ENCODE peak calls at places on chromosome 15, in seven cellular contexts. Y is H9, W is neuronal stem cell, M is IMR-90, B is mesenchymal stem cell, V is H1, H is trophoblast cell. S is an unnamed sample.

GRCh38 chr15:84725001-84725491 is 9.1 kb upstream of the SEC11A start:
- DNase-seq in Y (no peak), W (no peak), M (peak; percentile 15), B (no peak), V (no peak), H (peak; percentile 91), S (peak; percentile 77)

GRCh38 chr15:50141856-50142255 is 22.8 kb upstream of the ATP8B4 start:
- DNase-seq in Y (no peak), W (no peak), M (no peak), B (no peak), V (no peak), H (no peak), S (no peak)

GRCh38 chr15:70923311-70924080 is 30.9 kb downstream of the LRRC49 start:
- DNase-seq in Y (no peak), W (no peak), M (peak; percentile 19), B (no peak), V (no peak), H (no peak), S (no peak)

GRCh38 chr15:66654718-66655375 is 47.2 kb upstream of the SMAD6 start:
- DNase-seq in Y (no peak), W (no peak), M (no peak), B (no peak), V (peak; percentile 72), H (no peak), S (peak; percentile 55)

GRCh38 chr15:88243895-88244787 is 12.4 kb downstream of the NTRK3 start:
- DNase-seq in Y (peak; percentile 54), W (peak; percentile 48), M (peak; percentile 13), B (peak; percentile 26), V (peak; percentile 65), H (peak; percentile 63), S (peak; percentile 75)

GRCh38 chr15:98164573-98164972 is 204.1 kb downstream of the ARRDC4 start:
- DNase-seq in Y (no peak), W (no peak), M (no peak), B (no peak), V (no peak), H (no peak), S (no peak)

GRCh38 chr15:79644091-79644490 is 212.0 kb downstream of the MINAR1 start:
- DNase-seq in Y (no peak), W (no peak), M (peak; percentile 85), B (peak; percentile 46), V (no peak), H (no peak), S (peak; percentile 15)

GRCh38 chr15:22887157-22887951 is 48.9 kb downstream of the NIPA2 start:
- DNase-seq in Y (no peak), W (no peak), M (peak; percentile 94), B (peak; percentile 94), V (no peak), H (peak; percentile 12), S (no peak)

GRCh38 chr15:77409259-77410156 is 10.4 kb downstream of the PEAK1 start:
- DNase-seq in Y (no peak), W (no peak), M (no peak), B (peak; percentile 18), V (no peak), H (no peak), S (no peak)

GRCh38 chr15:49290204-49290603 is 120.2 kb downstream of the GALK2 start:
- DNase-seq in Y (no peak), W (no peak), M (no peak), B (no peak), V (no peak), H (peak; percentile 14), S (no peak)

GRCh38 chr15:80561500-80561899 is 133.6 kb upstream of the ABHD17C start:
- DNase-seq in Y (no peak), W (no peak), M (peak; percentile 19), B (peak; percentile 27), V (no peak), H (no peak), S (no peak)

GRCh38 chr15:101025896-101026631 is 106.9 kb downstream of the LRRK1 start:
- DNase-seq in Y (peak; percentile 19), W (no peak), M (no peak), B (no peak), V (peak; percentile 34), H (no peak), S (no peak)

GRCh38 chr15:69298697-69299441 is at the start of gene PAQR5:
- DNase-seq in Y (peak; percentile 54), W (no peak), M (no peak), B (peak; percentile 29), V (peak; percentile 63), H (peak; percentile 66), S (no peak)

GRCh38 chr15:98035134-98035533 is 74.6 kb downstream of the ARRDC4 start:
- DNase-seq in Y (no peak), W (no peak), M (no peak), B (no peak), V (no peak), H (peak; percentile 27), S (no peak)

GRCh38 chr15:29331669-29332068 is 62.0 kb upstream of the NSMCE3 start:
- DNase-seq in Y (no peak), W (no peak), M (no peak), B (no peak), V (no peak), H (no peak), S (no peak)

GRCh38 chr15:78264304-78265136 is at the start of gene DNAJA4:
- DNase-seq in Y (peak; percentile 69), W (no peak), M (no peak), B (no peak), V (peak; percentile 68), H (peak; percentile 23), S (no peak)

GRCh38 chr15:39756806-39757522 is 25.7 kb downstream of the FSIP1 start:
- DNase-seq in Y (no peak), W (peak; percentile 62), M (peak; percentile 83), B (peak; percentile 67), V (no peak), H (peak; percentile 88), S (peak; percentile 57)

GRCh38 chr15:70470556-70471191 is 292.7 kb downstream of the UACA start:
- DNase-seq in Y (no peak), W (no peak), M (no peak), B (no peak), V (no peak), H (peak; percentile 87), S (no peak)

GRCh38 chr15:67366904-67367303 is 112.3 kb downstream of the IQCH start:
- DNase-seq in Y (no peak), W (no peak), M (no peak), B (no peak), V (no peak), H (no peak), S (no peak)

GRCh38 chr15:22265056-22265945 is 185.0 kb downstream of the OR4M2 start:
- DNase-seq in Y (no peak), W (no peak), M (no peak), B (no peak), V (no peak), H (no peak), S (no peak)

GRCh38 chr15:43527802-43528541 is 10.6 kb downstream of the MAP1A start:
- DNase-seq in Y (no peak), W (no peak), M (no peak), B (no peak), V (no peak), H (no peak), S (no peak)

GRCh38 chr15:98425173-98425572 is 223.2 kb upstream of the IGF1R start:
- DNase-seq in Y (no peak), W (no peak), M (no peak), B (no peak), V (no peak), H (no peak), S (no peak)

GRCh38 chr15:83449928-83450501 is 2.9 kb downstream of the SH3GL3 start:
- DNase-seq in Y (no peak), W (no peak), M (no peak), B (no peak), V (no peak), H (no peak), S (no peak)

GRCh38 chr15:99305761-99306505 is 54.7 kb downstream of the LRRC28 start:
- DNase-seq in Y (no peak), W (peak; percentile 17), M (peak; percentile 87), B (peak; percentile 28), V (no peak), H (no peak), S (peak; percentile 24)

GRCh38 chr15:39788108-39788507 is 5.5 kb upstream of the FSIP1 start:
- DNase-seq in Y (no peak), W (no peak), M (peak; percentile 52), B (peak; percentile 74), V (no peak), H (peak; percentile 39), S (peak; percentile 24)

GRCh38 chr15:83016906-83017305 is 5.5 kb upstream of the C15orf40 start:
- DNase-seq in Y (no peak), W (no peak), M (no peak), B (no peak), V (no peak), H (no peak), S (no peak)

GRCh38 chr15:74792227-74793016 is 10.5 kb downstream of the CSK start:
- DNase-seq in Y (no peak), W (no peak), M (no peak), B (no peak), V (no peak), H (no peak), S (no peak)
- H4K8ac ChIP-seq in Y (no peak overlapping the region), W (no peak overlapping the region), M (no peak overlapping the region), B (no peak overlapping the region), V (no peak overlapping the region), H (no peak overlapping the region), S (no peak overlapping the region)

DNA sequence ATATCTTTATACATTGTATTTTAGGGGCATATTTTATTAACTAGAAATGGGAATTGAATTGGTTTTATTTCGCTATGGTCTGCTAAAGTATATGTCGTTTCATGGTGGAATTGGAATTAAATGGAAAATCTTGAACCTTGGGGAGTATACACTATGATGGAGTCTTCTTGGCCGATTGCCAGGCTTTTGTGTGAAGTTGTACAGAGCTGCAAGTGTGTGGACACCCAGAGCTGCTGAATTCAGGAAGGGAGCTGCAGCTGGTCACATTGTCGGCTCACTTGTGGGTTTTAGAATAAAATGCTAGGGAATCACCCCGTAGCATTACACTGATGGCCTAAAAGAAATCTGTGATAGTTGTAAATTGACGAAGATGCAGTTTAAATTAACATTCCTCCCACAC is 35.1 kb downstream of the USP3 start:
- DNase-seq in Y (no peak), W (no peak), M (no peak), B (no peak), V (no peak), H (no peak), S (no peak)
- H4K8ac ChIP-seq in Y (no peak overlapping the region), W (no peak overlapping the region), M (no peak overlapping the region), B (no peak overlapping the region), V (no peak overlapping the region), H (no peak overlapping the region), S (no peak overlapping the region)

GRCh38 chr15:55823699-55824098 is 80.7 kb upstream of the PRTG start:
- DNase-seq in Y (no peak), W (no peak), M (peak; percentile 23), B (peak; percentile 61), V (no peak), H (no peak), S (no peak)
- H4K8ac ChIP-seq in Y (no peak overlapping the region), W (no peak overlapping the region), M (no peak overlapping the region), B (no peak overlapping the region), V (no peak overlapping the region), H (no peak overlapping the region), S (no peak overlapping the region)

GRCh38 chr15:36004891-36005508 is 459.0 kb upstream of the DPH6 start:
- DNase-seq in Y (no peak), W (no peak), M (no peak), B (no peak), V (no peak), H (no peak), S (no peak)

GRCh38 chr15:35994861-35995260 is 448.9 kb upstream of the DPH6 start:
- DNase-seq in Y (no peak), W (no peak), M (no peak), B (no peak), V (no peak), H (no peak), S (no peak)

GRCh38 chr15:35998637-35999036 is 452.7 kb upstream of the DPH6 start:
- DNase-seq in Y (no peak), W (no peak), M (no peak), B (no peak), V (no peak), H (no peak), S (no peak)

GRCh38 chr15:35999211-35999610 is 453.2 kb upstream of the DPH6 start:
- DNase-seq in Y (no peak), W (no peak), M (no peak), B (peak; percentile 10), V (no peak), H (no peak), S (no peak)
- H4K8ac ChIP-seq in Y (no peak overlapping the region), W (no peak overlapping the region), M (no peak overlapping the region), B (no peak overlapping the region), V (no peak overlapping the region), H (no peak overlapping the region), S (no peak overlapping the region)